ENCODE peak calls at places on chromosome 14, in ten cellular contexts. One of them, this sample, is unnamed. For H3K9me3 and H3K27me3, the result is how much of the 10 kb centered on the place peaks cover.

GRCh38 chr14:55832122-55832911 is 252.3 kb downstream of the KTN1 start:
- DNase-seq in gastrocnemius medialis: no peak
- DNase-seq in HAP-1: no peak
- DNase-seq in upper lobe of right lung: no peak
- DNase-seq in CD8-positive, alpha-beta T cell: no peak
- DNase-seq in sigmoid colon: no peak
- DNase-seq in BE2C: no peak
- DNase-seq in cardiac muscle cell: no peak
- DNase-seq in HCT116: no peak
- DNase-seq in hepatocyte: peak
- DNase-seq in this sample: no peak

GRCh38 chr14:92439551-92440344 is 73.8 kb upstream of the RIN3 start:
- DNase-seq in gastrocnemius medialis: no peak
- DNase-seq in HAP-1: no peak
- DNase-seq in upper lobe of right lung: no peak
- DNase-seq in CD8-positive, alpha-beta T cell: no peak
- DNase-seq in sigmoid colon: no peak
- DNase-seq in BE2C: no peak
- DNase-seq in cardiac muscle cell: peak
- DNase-seq in HCT116: no peak
- DNase-seq in hepatocyte: no peak
- DNase-seq in this sample: no peak

GRCh38 chr14:102878174-102878969 is 44.1 kb upstream of the AMN start:
- DNase-seq in gastrocnemius medialis: no peak
- DNase-seq in HAP-1: no peak
- DNase-seq in upper lobe of right lung: no peak
- DNase-seq in CD8-positive, alpha-beta T cell: no peak
- DNase-seq in sigmoid colon: no peak
- DNase-seq in BE2C: no peak
- DNase-seq in cardiac muscle cell: no peak
- DNase-seq in HCT116: no peak
- DNase-seq in hepatocyte: no peak
- DNase-seq in this sample: no peak

GRCh38 chr14:95741051-95741490 is 27.1 kb upstream of the TCL1A start:
- DNase-seq in gastrocnemius medialis: no peak
- DNase-seq in HAP-1: peak
- DNase-seq in upper lobe of right lung: no peak
- DNase-seq in CD8-positive, alpha-beta T cell: no peak
- DNase-seq in sigmoid colon: no peak
- DNase-seq in BE2C: no peak
- DNase-seq in cardiac muscle cell: peak
- DNase-seq in HCT116: peak
- DNase-seq in hepatocyte: peak
- DNase-seq in this sample: no peak

GRCh38 chr14:22375321-22375930 is 213.6 kb downstream of the DAD1 start:
- DNase-seq in gastrocnemius medialis: no peak
- DNase-seq in HAP-1: peak
- DNase-seq in upper lobe of right lung: no peak
- DNase-seq in CD8-positive, alpha-beta T cell: no peak
- DNase-seq in sigmoid colon: no peak
- DNase-seq in BE2C: peak
- DNase-seq in cardiac muscle cell: peak
- DNase-seq in HCT116: peak
- DNase-seq in hepatocyte: peak
- DNase-seq in this sample: no peak

GRCh38 chr14:95468416-95469133 is 47.9 kb downstream of the SYNE3 start:
- DNase-seq in gastrocnemius medialis: no peak
- DNase-seq in HAP-1: no peak
- DNase-seq in upper lobe of right lung: no peak
- DNase-seq in CD8-positive, alpha-beta T cell: no peak
- DNase-seq in sigmoid colon: no peak
- DNase-seq in BE2C: no peak
- DNase-seq in cardiac muscle cell: no peak
- DNase-seq in HCT116: no peak
- DNase-seq in hepatocyte: peak
- DNase-seq in this sample: no peak

GRCh38 chr14:68891851-68892660 is 87.0 kb downstream of the ACTN1 start:
- DNase-seq in gastrocnemius medialis: no peak
- DNase-seq in HAP-1: no peak
- DNase-seq in upper lobe of right lung: peak
- DNase-seq in CD8-positive, alpha-beta T cell: no peak
- DNase-seq in sigmoid colon: peak
- DNase-seq in BE2C: peak
- DNase-seq in cardiac muscle cell: no peak
- DNase-seq in HCT116: no peak
- DNase-seq in hepatocyte: no peak
- DNase-seq in this sample: no peak

GRCh38 chr14:20612403-20612802 is 21.2 kb upstream of the RNASE12 start:
- DNase-seq in gastrocnemius medialis: no peak
- DNase-seq in HAP-1: no peak
- DNase-seq in upper lobe of right lung: no peak
- DNase-seq in CD8-positive, alpha-beta T cell: no peak
- DNase-seq in sigmoid colon: no peak
- DNase-seq in BE2C: no peak
- DNase-seq in cardiac muscle cell: no peak
- DNase-seq in HCT116: no peak
- DNase-seq in hepatocyte: no peak
- DNase-seq in this sample: no peak

GRCh38 chr14:88245321-88245720 is 77.7 kb downstream of the KCNK10 start:
- DNase-seq in gastrocnemius medialis: no peak
- DNase-seq in HAP-1: no peak
- DNase-seq in upper lobe of right lung: no peak
- DNase-seq in CD8-positive, alpha-beta T cell: no peak
- DNase-seq in sigmoid colon: no peak
- DNase-seq in BE2C: peak
- DNase-seq in cardiac muscle cell: no peak
- DNase-seq in HCT116: no peak
- DNase-seq in hepatocyte: peak
- DNase-seq in this sample: no peak

GRCh38 chr14:98931126-98931525 is 340.9 kb downstream of the BCL11B start:
- DNase-seq in gastrocnemius medialis: no peak
- DNase-seq in HAP-1: no peak
- DNase-seq in upper lobe of right lung: no peak
- DNase-seq in CD8-positive, alpha-beta T cell: no peak
- DNase-seq in sigmoid colon: peak
- DNase-seq in BE2C: no peak
- DNase-seq in cardiac muscle cell: no peak
- DNase-seq in HCT116: no peak
- DNase-seq in hepatocyte: no peak
- DNase-seq in this sample: no peak
- H3K9me3 ChIP-seq in gastrocnemius medialis: under half
- H3K9me3 ChIP-seq in HAP-1: under half
- H3K9me3 ChIP-seq in upper lobe of right lung: under half
- H3K9me3 ChIP-seq in CD8-positive, alpha-beta T cell: under half
- H3K9me3 ChIP-seq in sigmoid colon: under half
- H3K9me3 ChIP-seq in BE2C: under half
- H3K9me3 ChIP-seq in cardiac muscle cell: under half
- H3K9me3 ChIP-seq in HCT116: under half
- H3K9me3 ChIP-seq in hepatocyte: under half
- H3K9me3 ChIP-seq in this sample: under half

GRCh38 chr14:89243765-89244164 is 173.3 kb downstream of the FOXN3 start:
- DNase-seq in gastrocnemius medialis: no peak
- DNase-seq in HAP-1: no peak
- DNase-seq in upper lobe of right lung: no peak
- DNase-seq in CD8-positive, alpha-beta T cell: no peak
- DNase-seq in sigmoid colon: no peak
- DNase-seq in BE2C: no peak
- DNase-seq in cardiac muscle cell: no peak
- DNase-seq in HCT116: no peak
- DNase-seq in hepatocyte: no peak
- DNase-seq in this sample: no peak

GRCh38 chr14:89247457-89248122 is 169.4 kb downstream of the FOXN3 start:
- DNase-seq in gastrocnemius medialis: no peak
- DNase-seq in HAP-1: no peak
- DNase-seq in upper lobe of right lung: no peak
- DNase-seq in CD8-positive, alpha-beta T cell: no peak
- DNase-seq in sigmoid colon: no peak
- DNase-seq in BE2C: no peak
- DNase-seq in cardiac muscle cell: no peak
- DNase-seq in HCT116: no peak
- DNase-seq in hepatocyte: no peak
- DNase-seq in this sample: no peak

GRCh38 chr14:89246290-89246689 is 170.7 kb downstream of the FOXN3 start:
- DNase-seq in gastrocnemius medialis: no peak
- DNase-seq in HAP-1: no peak
- DNase-seq in upper lobe of right lung: no peak
- DNase-seq in CD8-positive, alpha-beta T cell: no peak
- DNase-seq in sigmoid colon: no peak
- DNase-seq in BE2C: no peak
- DNase-seq in cardiac muscle cell: no peak
- DNase-seq in HCT116: no peak
- DNase-seq in hepatocyte: no peak
- DNase-seq in this sample: no peak

GRCh38 chr14:89244720-89245119 is 172.3 kb downstream of the FOXN3 start:
- DNase-seq in gastrocnemius medialis: no peak
- DNase-seq in HAP-1: no peak
- DNase-seq in upper lobe of right lung: no peak
- DNase-seq in CD8-positive, alpha-beta T cell: no peak
- DNase-seq in sigmoid colon: no peak
- DNase-seq in BE2C: no peak
- DNase-seq in cardiac muscle cell: no peak
- DNase-seq in HCT116: no peak
- DNase-seq in hepatocyte: no peak
- DNase-seq in this sample: no peak

DNA sequence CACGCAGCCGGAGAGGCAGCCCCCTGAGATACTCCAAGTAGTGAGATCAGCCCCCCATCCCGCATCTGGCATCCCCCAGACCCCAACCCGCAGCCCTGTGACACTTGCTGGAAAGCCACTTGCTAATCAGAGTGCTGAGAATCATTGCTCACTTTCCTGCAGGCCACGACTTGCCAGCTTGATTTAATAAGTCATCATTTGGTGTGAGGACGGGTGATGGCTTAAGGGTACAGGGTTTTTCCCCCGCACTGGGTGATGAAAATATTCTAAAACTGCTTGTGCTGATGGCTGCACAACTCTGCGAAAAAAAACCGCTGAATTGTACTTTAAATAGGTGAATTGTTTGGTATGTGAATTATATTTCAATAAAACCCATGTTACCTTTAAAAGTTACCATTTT is 171.2 kb downstream of the FOXN3 start:
- DNase-seq in gastrocnemius medialis: no peak
- DNase-seq in HAP-1: no peak
- DNase-seq in upper lobe of right lung: no peak
- DNase-seq in CD8-positive, alpha-beta T cell: no peak
- DNase-seq in sigmoid colon: no peak
- DNase-seq in BE2C: no peak
- DNase-seq in cardiac muscle cell: no peak
- DNase-seq in HCT116: no peak
- DNase-seq in hepatocyte: no peak
- DNase-seq in this sample: no peak
- H3K27me3 ChIP-seq in gastrocnemius medialis: under half
- H3K27me3 ChIP-seq in HAP-1: under half
- H3K27me3 ChIP-seq in upper lobe of right lung: under half
- H3K27me3 ChIP-seq in CD8-positive, alpha-beta T cell: under half
- H3K27me3 ChIP-seq in sigmoid colon: under half
- H3K27me3 ChIP-seq in BE2C: under half
- H3K27me3 ChIP-seq in cardiac muscle cell: under half
- H3K27me3 ChIP-seq in HCT116: under half
- H3K27me3 ChIP-seq in hepatocyte: under half
- H3K27me3 ChIP-seq in this sample: under half

GRCh38 chr14:104361921-104362681 is 217.5 kb upstream of the C14orf180 start:
- DNase-seq in gastrocnemius medialis: no peak
- DNase-seq in HAP-1: no peak
- DNase-seq in upper lobe of right lung: peak
- DNase-seq in CD8-positive, alpha-beta T cell: no peak
- DNase-seq in sigmoid colon: peak
- DNase-seq in BE2C: no peak
- DNase-seq in cardiac muscle cell: no peak
- DNase-seq in HCT116: no peak
- DNase-seq in hepatocyte: no peak
- DNase-seq in this sample: no peak

GRCh38 chr14:104359969-104360442 is 219.6 kb upstream of the C14orf180 start:
- DNase-seq in gastrocnemius medialis: no peak
- DNase-seq in HAP-1: peak
- DNase-seq in upper lobe of right lung: peak
- DNase-seq in CD8-positive, alpha-beta T cell: no peak
- DNase-seq in sigmoid colon: peak
- DNase-seq in BE2C: no peak
- DNase-seq in cardiac muscle cell: no peak
- DNase-seq in HCT116: no peak
- DNase-seq in hepatocyte: no peak
- DNase-seq in this sample: no peak

GRCh38 chr14:104359301-104359968 is 220.1 kb upstream of the C14orf180 start:
- DNase-seq in gastrocnemius medialis: no peak
- DNase-seq in HAP-1: peak
- DNase-seq in upper lobe of right lung: no peak
- DNase-seq in CD8-positive, alpha-beta T cell: no peak
- DNase-seq in sigmoid colon: peak
- DNase-seq in BE2C: no peak
- DNase-seq in cardiac muscle cell: no peak
- DNase-seq in HCT116: no peak
- DNase-seq in hepatocyte: no peak
- DNase-seq in this sample: no peak

GRCh38 chr14:104360522-104360921 is 219.0 kb upstream of the C14orf180 start:
- DNase-seq in gastrocnemius medialis: no peak
- DNase-seq in HAP-1: no peak
- DNase-seq in upper lobe of right lung: peak
- DNase-seq in CD8-positive, alpha-beta T cell: no peak
- DNase-seq in sigmoid colon: peak
- DNase-seq in BE2C: peak
- DNase-seq in cardiac muscle cell: no peak
- DNase-seq in HCT116: no peak
- DNase-seq in hepatocyte: no peak
- DNase-seq in this sample: no peak

DNA sequence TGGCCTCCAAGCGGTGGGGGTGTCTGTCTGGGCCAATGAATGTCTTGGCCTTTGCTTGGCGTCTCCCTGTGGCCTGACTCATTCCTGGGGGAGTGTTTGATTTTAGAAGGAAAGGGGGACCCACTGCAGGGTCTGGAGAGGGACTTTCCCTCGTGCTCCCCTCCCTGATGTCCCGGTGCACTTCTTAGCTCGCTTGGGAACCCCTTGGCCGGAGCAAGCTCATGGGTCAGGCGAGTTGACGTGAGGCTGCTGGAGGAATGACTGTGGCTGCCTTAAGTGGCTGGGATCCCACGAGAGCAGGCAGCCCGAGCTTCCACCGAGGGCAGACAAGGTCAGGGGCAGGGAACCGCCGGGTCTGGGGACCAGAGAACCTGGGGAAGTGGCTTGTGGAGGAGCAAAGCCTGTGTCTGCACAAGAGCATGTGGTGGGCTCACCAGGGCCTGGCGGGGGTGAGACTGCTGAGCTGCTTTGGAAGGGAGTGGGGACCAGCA is 218.4 kb upstream of the C14orf180 start:
- DNase-seq in gastrocnemius medialis: no peak
- DNase-seq in HAP-1: no peak
- DNase-seq in upper lobe of right lung: no peak
- DNase-seq in CD8-positive, alpha-beta T cell: no peak
- DNase-seq in sigmoid colon: peak
- DNase-seq in BE2C: peak
- DNase-seq in cardiac muscle cell: no peak
- DNase-seq in HCT116: no peak
- DNase-seq in hepatocyte: no peak
- DNase-seq in this sample: no peak
- H3K9me3 ChIP-seq in gastrocnemius medialis: under half
- H3K9me3 ChIP-seq in HAP-1: under half
- H3K9me3 ChIP-seq in upper lobe of right lung: under half
- H3K9me3 ChIP-seq in CD8-positive, alpha-beta T cell: under half
- H3K9me3 ChIP-seq in sigmoid colon: under half
- H3K9me3 ChIP-seq in BE2C: under half
- H3K9me3 ChIP-seq in cardiac muscle cell: under half
- H3K9me3 ChIP-seq in HCT116: under half
- H3K9me3 ChIP-seq in hepatocyte: under half
- H3K9me3 ChIP-seq in this sample: under half

GRCh38 chr14:72518809-72519377 is 375.0 kb downstream of the DPF3 start:
- DNase-seq in gastrocnemius medialis: no peak
- DNase-seq in HAP-1: no peak
- DNase-seq in upper lobe of right lung: no peak
- DNase-seq in CD8-positive, alpha-beta T cell: peak
- DNase-seq in sigmoid colon: no peak
- DNase-seq in BE2C: no peak
- DNase-seq in cardiac muscle cell: no peak
- DNase-seq in HCT116: no peak
- DNase-seq in hepatocyte: no peak
- DNase-seq in this sample: peak
- H3K27me3 ChIP-seq in gastrocnemius medialis: under half
- H3K27me3 ChIP-seq in HAP-1: under half
- H3K27me3 ChIP-seq in upper lobe of right lung: under half
- H3K27me3 ChIP-seq in CD8-positive, alpha-beta T cell: under half
- H3K27me3 ChIP-seq in sigmoid colon: under half
- H3K27me3 ChIP-seq in BE2C: under half
- H3K27me3 ChIP-seq in cardiac muscle cell: under half
- H3K27me3 ChIP-seq in HCT116: under half
- H3K27me3 ChIP-seq in hepatocyte: under half
- H3K27me3 ChIP-seq in this sample: under half